ENCODE peak calls at places on chromosomes 6 and 20, in eight cellular contexts. P is pancreas, K is SJSA1, D is OCI-LY7, C is ascending aorta, Y is heart left ventricle, I is K562, B is GM23248. G is an unnamed sample.

GRCh38 chr6:111792914-111793700 is 80.1 kb downstream of the FYN start:
- DNase-seq in K (no peak), P (no peak), D (no peak), Y (no peak), C (no peak), B (no peak), I (no peak), G (no peak)

GRCh38 chr6:121838842-121839241 is 403.4 kb downstream of the GJA1 start:
- DNase-seq in D (no peak), C (no peak), P (no peak), Y (peak; percentile 66), B (no peak), I (no peak), K (peak; percentile 34), G (no peak)

GRCh38 chr20:22584630-22584921 is 204 bp upstream of the FOXA2 start:
- DNase-seq in P (peak; percentile 93), K (no peak), I (no peak), Y (no peak), B (no peak), D (no peak), C (no peak), G (no peak)

GRCh38 chr20:9417665-9418064 is 96.7 kb upstream of the LAMP5 start:
- DNase-seq in B (peak; percentile 36), Y (no peak), D (no peak), C (no peak), I (no peak), P (no peak), K (peak; percentile 11), G (no peak)

GRCh38 chr6:77740380-77740779 is 87.5 kb downstream of the MEI4 start:
- DNase-seq in C (no peak), B (peak; percentile 53), K (no peak), P (no peak), D (peak; percentile 21), Y (no peak), I (peak; percentile 16), G (no peak)

GRCh38 chr20:57524511-57525176 is at the start of gene CTCFL:
- DNase-seq in B (no peak), C (no peak), I (peak; percentile 91), Y (no peak), P (no peak), K (no peak), D (no peak), G (no peak)

GRCh38 chr6:157879873-157880254 is 56.8 kb downstream of the SNX9 start:
- DNase-seq in K (no peak), I (no peak), Y (no peak), D (no peak), B (no peak), C (no peak), P (no peak), G (no peak)

GRCh38 chr20:53329781-53330180 is 263.9 kb downstream of the ZNF217 start:
- DNase-seq in P (no peak), K (no peak), D (no peak), C (no peak), B (no peak), Y (no peak), I (no peak), G (no peak)

GRCh38 chr20:56352656-56353055 is 6.1 kb upstream of the FAM210B start:
- DNase-seq in B (peak; percentile 78), P (no peak), C (no peak), K (no peak), Y (no peak), D (no peak), I (no peak), G (no peak)

GRCh38 chr6:146819596-146820320 is 221.0 kb downstream of the ADGB start:
- DNase-seq in P (no peak), I (no peak), D (no peak), Y (no peak), C (no peak), K (no peak), B (no peak), G (no peak)
- H3K27ac ChIP-seq in P (no peak overlapping the region), I (no peak overlapping the region), D (no peak overlapping the region), Y (no peak overlapping the region), C (no peak overlapping the region), K (no peak overlapping the region), B (no peak overlapping the region), G (no peak overlapping the region)

DNA sequence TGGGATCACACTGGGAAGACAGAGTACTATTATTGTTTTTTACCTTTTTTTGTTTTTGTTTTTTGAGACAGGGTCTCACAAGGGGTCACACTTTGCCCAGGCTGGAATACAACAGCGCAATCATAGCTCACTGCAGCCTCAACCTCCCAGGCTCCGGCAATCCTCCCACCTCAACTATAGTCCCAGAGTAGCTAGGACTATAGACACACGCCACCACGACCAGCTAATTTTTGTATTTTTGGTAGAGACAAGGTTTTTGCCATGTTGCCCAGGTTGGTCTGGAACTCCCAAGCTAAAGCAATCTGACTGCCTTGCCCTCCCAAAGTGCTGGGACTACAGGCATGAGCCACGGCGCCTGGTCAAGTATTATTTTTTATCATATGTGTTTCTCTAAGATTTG is 81.0 kb downstream of the ZMYND8 start:
- DNase-seq in P (no peak), D (no peak), B (no peak), C (no peak), I (no peak), K (no peak), Y (no peak), G (no peak)
- H3K4me1 ChIP-seq in P (peaks cover 8% of the 10 kb centered on the region), D (peaks cover 23% of the 10 kb centered on the region), B (peaks cover 56% of the 10 kb centered on the region), C (peaks cover 51% of the 10 kb centered on the region), I (peaks cover 17% of the 10 kb centered on the region), K (peaks cover 60% of the 10 kb centered on the region), Y (peaks cover 52% of the 10 kb centered on the region), G (peaks cover 61% of the 10 kb centered on the region)

DNA sequence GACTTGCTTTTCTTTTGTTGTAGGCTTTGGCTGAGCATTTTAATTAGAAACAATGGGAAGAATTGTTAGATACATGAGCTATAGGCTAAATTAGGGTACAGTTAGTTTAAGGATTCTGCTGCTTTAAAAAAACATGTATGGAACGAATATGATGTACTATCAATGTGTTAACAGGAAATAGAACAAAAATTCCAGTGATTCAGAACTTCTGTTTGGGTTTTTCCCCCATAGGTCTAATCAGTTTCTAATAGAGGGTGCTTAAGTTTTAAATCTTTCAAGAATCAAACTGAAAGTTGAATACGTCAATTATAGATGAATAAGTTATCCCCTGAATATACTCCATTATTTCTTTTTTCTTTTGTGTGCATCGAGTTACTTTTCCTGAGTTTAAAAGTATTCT is 1.9 kb downstream of the TAB2 start:
- DNase-seq in Y (no peak), C (no peak), D (no peak), I (no peak), K (no peak), B (peak; percentile 28), P (no peak), G (no peak)
- H3K27ac ChIP-seq in Y (peak overlapping the region; percentile 37), C (peak overlapping the region; percentile 95), D (peak overlapping the region; percentile 86), I (no peak overlapping the region), K (peak overlapping the region; percentile 57), B (peak overlapping the region; percentile 69), P (no peak overlapping the region), G (peak overlapping the region; percentile 98)

GRCh38 chr6:52571099-52571755 is 5.6 kb downstream of the TRAM2 start:
- DNase-seq in Y (no peak), B (peak; percentile 79), C (peak; percentile 72), K (no peak), P (no peak), D (no peak), I (no peak), G (no peak)

GRCh38 chr6:52575490-52575868 is 1.4 kb downstream of the TRAM2 start:
- DNase-seq in D (no peak), I (no peak), Y (no peak), C (no peak), P (no peak), K (peak; percentile 49), B (peak; percentile 66), G (no peak)

GRCh38 chr6:52574709-52575489 is 2.0 kb downstream of the TRAM2 start:
- DNase-seq in K (peak; percentile 65), Y (peak; percentile 65), C (peak; percentile 82), P (no peak), D (no peak), B (peak; percentile 89), I (peak; percentile 56), G (peak; percentile 83)

GRCh38 chr6:52572536-52572935 is 4.3 kb downstream of the TRAM2 start:
- DNase-seq in I (no peak), D (no peak), P (no peak), Y (no peak), K (no peak), B (no peak), C (no peak), G (no peak)

GRCh38 chr6:52573295-52573694 is 3.6 kb downstream of the TRAM2 start:
- DNase-seq in Y (no peak), B (peak; percentile 61), K (peak; percentile 71), C (no peak), I (no peak), P (no peak), D (no peak), G (no peak)
- H3K4me1 ChIP-seq in Y (peaks cover 87% of the 10 kb centered on the region), B (peaks cover 64% of the 10 kb centered on the region), K (peaks cover 50% of the 10 kb centered on the region), C (peaks cover 62% of the 10 kb centered on the region), I (peaks cover 22% of the 10 kb centered on the region), P (peaks cover 4% of the 10 kb centered on the region), D (peaks cover 70% of the 10 kb centered on the region), G (no peaks in the 10 kb centered on the region)

DNA sequence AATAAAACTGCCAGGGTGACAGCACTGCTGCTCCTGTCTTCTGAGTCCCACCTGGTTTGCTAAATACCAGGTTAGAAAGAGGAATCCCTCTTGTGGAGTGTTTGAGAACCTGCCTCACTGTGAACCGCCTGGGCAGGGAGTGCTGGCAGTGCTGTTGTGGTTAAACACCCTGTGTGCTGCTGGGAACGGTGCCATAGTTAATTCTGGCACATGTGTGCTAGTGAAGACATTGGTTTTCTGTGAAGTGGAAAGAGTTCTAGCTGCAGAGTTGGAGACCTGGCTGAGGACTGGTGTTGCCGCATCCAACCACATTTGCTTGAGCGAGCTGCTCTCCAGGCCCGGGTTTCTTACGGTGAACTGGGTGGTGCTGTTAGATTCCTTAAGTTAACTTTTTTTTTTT is 72.7 kb downstream of the IGF2R start:
- DNase-seq in D (no peak), I (no peak), K (no peak), B (peak; percentile 74), Y (peak; percentile 84), P (peak; percentile 73), C (no peak), G (no peak)
- H3K27ac ChIP-seq in D (no peak overlapping the region), I (peak overlapping the region; percentile 13), K (no peak overlapping the region), B (no peak overlapping the region), Y (no peak overlapping the region), P (no peak overlapping the region), C (peak overlapping the region; percentile 81), G (no peak overlapping the region)

GRCh38 chr20:63943808-63944077 is 12.5 kb downstream of the UCKL1 start:
- DNase-seq in I (no peak), P (no peak), K (no peak), B (no peak), C (no peak), D (no peak), Y (no peak), G (no peak)

GRCh38 chr20:63945921-63946920 is 10.0 kb downstream of the UCKL1 start:
- DNase-seq in B (no peak), C (no peak), D (no peak), I (no peak), Y (peak; percentile 30), P (no peak), K (no peak), G (no peak)

GRCh38 chr20:63943007-63943807 is 13.0 kb downstream of the UCKL1 start:
- DNase-seq in D (no peak), C (peak; percentile 61), Y (peak; percentile 41), B (no peak), K (no peak), P (peak; percentile 12), I (no peak), G (no peak)

GRCh38 chr20:63944078-63944941 is 11.9 kb downstream of the UCKL1 start:
- DNase-seq in K (no peak), P (peak; percentile 10), D (no peak), Y (peak; percentile 25), B (no peak), C (no peak), I (no peak), G (no peak)

GRCh38 chr20:63945031-63945658 is 11.1 kb downstream of the UCKL1 start:
- DNase-seq in B (no peak), C (no peak), P (no peak), Y (peak; percentile 23), D (no peak), K (no peak), I (no peak), G (no peak)
- H3K4me1 ChIP-seq in B (peaks cover 8% of the 10 kb centered on the region), C (peaks cover 27% of the 10 kb centered on the region), P (peaks cover 10% of the 10 kb centered on the region), Y (peaks cover 60% of the 10 kb centered on the region), D (peaks cover 35% of the 10 kb centered on the region), K (peaks cover 9% of the 10 kb centered on the region), I (peaks cover 25% of the 10 kb centered on the region), G (no peaks in the 10 kb centered on the region)

G was measured in right atrium auricular region.